ENCODE peak calls at places on chromosomes 6 and 20, in eight cellular contexts. One of them, this sample, is unnamed.

GRCh38 chr6:148367418-148368024 is 24.9 kb downstream of the SASH1 start:
- DNase-seq in breast epithelium: peak
- DNase-seq in upper lobe of right lung: no peak
- DNase-seq in left lung: no peak
- DNase-seq in lower lobe of right lung: no peak
- DNase-seq in uterus: peak
- DNase-seq in cardiac muscle cell: peak
- DNase-seq in GM23338: peak
- DNase-seq in this sample: peak

GRCh38 chr20:49505518-49505917 is 23.1 kb upstream of the KCNB1 start:
- DNase-seq in breast epithelium: no peak
- DNase-seq in upper lobe of right lung: no peak
- DNase-seq in left lung: no peak
- DNase-seq in lower lobe of right lung: no peak
- DNase-seq in uterus: peak
- DNase-seq in cardiac muscle cell: peak
- DNase-seq in GM23338: peak
- DNase-seq in this sample: peak

GRCh38 chr6:127162808-127163207 is 44.3 kb downstream of the RSPO3 start:
- DNase-seq in breast epithelium: no peak
- DNase-seq in upper lobe of right lung: no peak
- DNase-seq in left lung: no peak
- DNase-seq in lower lobe of right lung: no peak
- DNase-seq in uterus: no peak
- DNase-seq in cardiac muscle cell: peak
- DNase-seq in GM23338: no peak
- DNase-seq in this sample: no peak

GRCh38 chr6:45653117-45653883 is 275.6 kb upstream of the SUPT3H start:
- DNase-seq in breast epithelium: no peak
- DNase-seq in upper lobe of right lung: no peak
- DNase-seq in left lung: no peak
- DNase-seq in lower lobe of right lung: no peak
- DNase-seq in uterus: no peak
- DNase-seq in cardiac muscle cell: no peak
- DNase-seq in GM23338: no peak
- DNase-seq in this sample: no peak

GRCh38 chr6:34120953-34121675 is 24.8 kb downstream of the GRM4 start:
- DNase-seq in breast epithelium: no peak
- DNase-seq in upper lobe of right lung: no peak
- DNase-seq in left lung: no peak
- DNase-seq in lower lobe of right lung: no peak
- DNase-seq in uterus: no peak
- DNase-seq in cardiac muscle cell: no peak
- DNase-seq in GM23338: no peak
- DNase-seq in this sample: no peak

GRCh38 chr6:157648561-157648960 is 174.5 kb upstream of the SNX9 start:
- DNase-seq in breast epithelium: no peak
- DNase-seq in upper lobe of right lung: peak
- DNase-seq in left lung: no peak
- DNase-seq in lower lobe of right lung: no peak
- DNase-seq in uterus: no peak
- DNase-seq in cardiac muscle cell: no peak
- DNase-seq in GM23338: no peak
- DNase-seq in this sample: peak

GRCh38 chr6:85066270-85066669 is 301.9 kb upstream of the TBX18 start:
- DNase-seq in breast epithelium: no peak
- DNase-seq in upper lobe of right lung: no peak
- DNase-seq in left lung: no peak
- DNase-seq in lower lobe of right lung: no peak
- DNase-seq in uterus: no peak
- DNase-seq in cardiac muscle cell: no peak
- DNase-seq in GM23338: no peak
- DNase-seq in this sample: no peak

GRCh38 chr6:723540-723939 is 30.6 kb upstream of the EXOC2 start:
- DNase-seq in breast epithelium: no peak
- DNase-seq in upper lobe of right lung: no peak
- DNase-seq in left lung: no peak
- DNase-seq in lower lobe of right lung: no peak
- DNase-seq in uterus: no peak
- DNase-seq in cardiac muscle cell: no peak
- DNase-seq in GM23338: no peak
- DNase-seq in this sample: no peak

GRCh38 chr6:128487055-128487454 is 33.3 kb downstream of the PTPRK start:
- DNase-seq in breast epithelium: no peak
- DNase-seq in upper lobe of right lung: no peak
- DNase-seq in left lung: no peak
- DNase-seq in lower lobe of right lung: no peak
- DNase-seq in uterus: no peak
- DNase-seq in cardiac muscle cell: no peak
- DNase-seq in GM23338: peak
- DNase-seq in this sample: no peak

GRCh38 chr20:13402171-13402760 is 181.2 kb downstream of the ISM1 start:
- DNase-seq in breast epithelium: no peak
- DNase-seq in upper lobe of right lung: no peak
- DNase-seq in left lung: no peak
- DNase-seq in lower lobe of right lung: no peak
- DNase-seq in uterus: no peak
- DNase-seq in cardiac muscle cell: no peak
- DNase-seq in GM23338: no peak
- DNase-seq in this sample: no peak

GRCh38 chr6:21201181-21201580 is 392.4 kb upstream of the SOX4 start:
- DNase-seq in breast epithelium: no peak
- DNase-seq in upper lobe of right lung: no peak
- DNase-seq in left lung: no peak
- DNase-seq in lower lobe of right lung: no peak
- DNase-seq in uterus: no peak
- DNase-seq in cardiac muscle cell: no peak
- DNase-seq in GM23338: no peak
- DNase-seq in this sample: no peak
- H3K27ac ChIP-seq in breast epithelium: no peak
- H3K27ac ChIP-seq in upper lobe of right lung: no peak
- H3K27ac ChIP-seq in left lung: no peak
- H3K27ac ChIP-seq in lower lobe of right lung: no peak
- H3K27ac ChIP-seq in uterus: no peak
- H3K27ac ChIP-seq in cardiac muscle cell: no peak
- H3K27ac ChIP-seq in GM23338: no peak
- H3K27ac ChIP-seq in this sample: no peak

GRCh38 chr6:155381856-155382690 is 67.8 kb upstream of the TFB1M start:
- DNase-seq in breast epithelium: no peak
- DNase-seq in upper lobe of right lung: no peak
- DNase-seq in left lung: no peak
- DNase-seq in lower lobe of right lung: no peak
- DNase-seq in uterus: no peak
- DNase-seq in cardiac muscle cell: peak
- DNase-seq in GM23338: no peak
- DNase-seq in this sample: no peak

GRCh38 chr6:155384343-155384742 is 70.1 kb upstream of the TFB1M start:
- DNase-seq in breast epithelium: no peak
- DNase-seq in upper lobe of right lung: no peak
- DNase-seq in left lung: no peak
- DNase-seq in lower lobe of right lung: no peak
- DNase-seq in uterus: no peak
- DNase-seq in cardiac muscle cell: no peak
- DNase-seq in GM23338: no peak
- DNase-seq in this sample: no peak

GRCh38 chr6:155378284-155378683 is 64.0 kb upstream of the TFB1M start:
- DNase-seq in breast epithelium: no peak
- DNase-seq in upper lobe of right lung: no peak
- DNase-seq in left lung: no peak
- DNase-seq in lower lobe of right lung: no peak
- DNase-seq in uterus: no peak
- DNase-seq in cardiac muscle cell: no peak
- DNase-seq in GM23338: no peak
- DNase-seq in this sample: no peak

GRCh38 chr6:155378724-155379123 is 64.4 kb upstream of the TFB1M start:
- DNase-seq in breast epithelium: no peak
- DNase-seq in upper lobe of right lung: no peak
- DNase-seq in left lung: no peak
- DNase-seq in lower lobe of right lung: no peak
- DNase-seq in uterus: no peak
- DNase-seq in cardiac muscle cell: no peak
- DNase-seq in GM23338: no peak
- DNase-seq in this sample: no peak

DNA sequence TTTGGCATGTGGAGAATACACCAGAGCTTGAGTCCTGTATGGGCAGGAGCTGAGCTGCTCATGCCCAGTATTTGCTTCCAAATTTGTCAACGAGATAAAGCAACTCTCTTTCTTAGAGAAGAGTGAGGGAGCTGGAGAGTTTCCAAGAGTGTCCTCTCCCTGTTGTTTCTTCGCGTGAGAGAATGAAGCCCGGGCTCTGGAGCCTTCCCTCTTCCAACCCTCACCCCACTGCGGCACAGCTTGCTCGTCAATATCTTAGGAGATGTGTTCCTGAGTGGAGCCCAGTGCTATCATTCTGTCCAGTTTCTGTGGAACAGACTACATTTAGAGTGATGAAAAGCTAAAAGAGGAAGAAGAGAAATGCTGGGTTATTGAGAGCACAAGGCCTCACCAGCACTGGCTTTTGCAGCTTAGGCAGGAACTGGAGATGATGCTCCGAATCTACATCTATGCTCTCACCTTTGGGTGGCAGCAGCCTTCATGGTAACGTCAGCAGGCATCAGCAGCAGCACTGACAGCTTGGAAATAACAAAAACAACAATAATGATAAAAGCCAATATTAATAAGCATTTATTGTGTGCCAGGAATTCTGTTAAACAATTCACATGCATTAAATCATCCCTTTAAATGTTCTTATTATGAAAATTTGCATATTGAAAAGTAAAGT is 66.5 kb upstream of the TFB1M start:
- DNase-seq in breast epithelium: no peak
- DNase-seq in upper lobe of right lung: no peak
- DNase-seq in left lung: no peak
- DNase-seq in lower lobe of right lung: no peak
- DNase-seq in uterus: no peak
- DNase-seq in cardiac muscle cell: no peak
- DNase-seq in GM23338: no peak
- DNase-seq in this sample: no peak
- TF ChIP-seq CTCF in breast epithelium: no peak
- TF ChIP-seq CTCF in upper lobe of right lung: no peak
- TF ChIP-seq CTCF in left lung: no peak
- TF ChIP-seq CTCF in lower lobe of right lung: no peak
- TF ChIP-seq CTCF in uterus: no peak
- TF ChIP-seq CTCF in cardiac muscle cell: no peak
- TF ChIP-seq CTCF in GM23338: peak
- TF ChIP-seq CTCF in this sample: no peak

DNA sequence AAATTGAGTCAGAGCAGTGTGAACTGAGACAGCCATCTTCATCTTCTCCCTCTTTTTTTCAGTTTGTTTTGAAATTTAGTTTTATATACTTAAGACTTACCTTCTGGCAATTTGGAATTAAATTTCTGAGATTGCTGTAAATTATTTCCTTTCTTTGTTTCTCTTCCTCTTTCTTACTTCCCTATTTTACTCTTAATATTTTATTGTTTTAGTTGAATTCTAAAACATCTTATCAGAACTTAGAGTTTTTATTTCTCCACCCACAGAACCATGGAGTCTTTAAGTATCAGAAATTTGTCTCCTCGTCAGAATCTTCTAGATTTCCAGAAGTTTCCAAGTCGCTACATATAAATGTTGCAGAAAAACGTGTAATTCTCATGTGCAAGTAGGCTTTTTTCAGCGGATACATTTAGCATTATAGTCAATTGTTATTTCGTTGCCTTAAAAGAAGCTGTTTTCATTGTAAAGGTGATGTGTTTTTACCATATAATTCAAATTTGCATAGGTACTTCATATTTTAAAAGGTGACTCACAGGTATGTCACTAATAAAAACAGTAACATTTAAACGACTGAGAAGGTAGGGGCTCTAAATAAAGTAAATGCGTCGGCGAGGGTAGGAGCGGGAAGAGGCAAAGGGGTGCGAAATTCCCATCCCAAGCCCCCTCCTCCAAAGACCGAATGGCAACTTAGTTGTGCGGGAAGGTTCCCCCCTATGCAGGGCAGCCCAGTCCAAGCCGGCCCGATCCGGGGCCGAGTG is 875 bp upstream of the MYO6 start:
- DNase-seq in breast epithelium: no peak
- DNase-seq in upper lobe of right lung: no peak
- DNase-seq in left lung: no peak
- DNase-seq in lower lobe of right lung: no peak
- DNase-seq in uterus: no peak
- DNase-seq in cardiac muscle cell: no peak
- DNase-seq in GM23338: no peak
- DNase-seq in this sample: no peak
- H3K27ac ChIP-seq in breast epithelium: peak
- H3K27ac ChIP-seq in upper lobe of right lung: peak
- H3K27ac ChIP-seq in left lung: peak
- H3K27ac ChIP-seq in lower lobe of right lung: peak
- H3K27ac ChIP-seq in uterus: peak
- H3K27ac ChIP-seq in cardiac muscle cell: peak
- H3K27ac ChIP-seq in GM23338: peak
- H3K27ac ChIP-seq in this sample: peak

GRCh38 chr20:58693226-58694006 is 816 bp downstream of the NPEPL1 start:
- DNase-seq in breast epithelium: no peak
- DNase-seq in upper lobe of right lung: peak
- DNase-seq in left lung: no peak
- DNase-seq in lower lobe of right lung: no peak
- DNase-seq in uterus: no peak
- DNase-seq in cardiac muscle cell: no peak
- DNase-seq in GM23338: peak
- DNase-seq in this sample: peak

GRCh38 chr20:58691773-58692578 is 624 bp upstream of the NPEPL1 start:
- DNase-seq in breast epithelium: no peak
- DNase-seq in upper lobe of right lung: peak
- DNase-seq in left lung: peak
- DNase-seq in lower lobe of right lung: peak
- DNase-seq in uterus: peak
- DNase-seq in cardiac muscle cell: peak
- DNase-seq in GM23338: no peak
- DNase-seq in this sample: peak

GRCh38 chr20:58694241-58695083 is 1.9 kb downstream of the NPEPL1 start:
- DNase-seq in breast epithelium: no peak
- DNase-seq in upper lobe of right lung: peak
- DNase-seq in left lung: no peak
- DNase-seq in lower lobe of right lung: no peak
- DNase-seq in uterus: no peak
- DNase-seq in cardiac muscle cell: no peak
- DNase-seq in GM23338: no peak
- DNase-seq in this sample: no peak

GRCh38 chr20:58691405-58691772 is 1.2 kb upstream of the NPEPL1 start:
- DNase-seq in breast epithelium: no peak
- DNase-seq in upper lobe of right lung: no peak
- DNase-seq in left lung: no peak
- DNase-seq in lower lobe of right lung: no peak
- DNase-seq in uterus: no peak
- DNase-seq in cardiac muscle cell: peak
- DNase-seq in GM23338: no peak
- DNase-seq in this sample: peak

DNA sequence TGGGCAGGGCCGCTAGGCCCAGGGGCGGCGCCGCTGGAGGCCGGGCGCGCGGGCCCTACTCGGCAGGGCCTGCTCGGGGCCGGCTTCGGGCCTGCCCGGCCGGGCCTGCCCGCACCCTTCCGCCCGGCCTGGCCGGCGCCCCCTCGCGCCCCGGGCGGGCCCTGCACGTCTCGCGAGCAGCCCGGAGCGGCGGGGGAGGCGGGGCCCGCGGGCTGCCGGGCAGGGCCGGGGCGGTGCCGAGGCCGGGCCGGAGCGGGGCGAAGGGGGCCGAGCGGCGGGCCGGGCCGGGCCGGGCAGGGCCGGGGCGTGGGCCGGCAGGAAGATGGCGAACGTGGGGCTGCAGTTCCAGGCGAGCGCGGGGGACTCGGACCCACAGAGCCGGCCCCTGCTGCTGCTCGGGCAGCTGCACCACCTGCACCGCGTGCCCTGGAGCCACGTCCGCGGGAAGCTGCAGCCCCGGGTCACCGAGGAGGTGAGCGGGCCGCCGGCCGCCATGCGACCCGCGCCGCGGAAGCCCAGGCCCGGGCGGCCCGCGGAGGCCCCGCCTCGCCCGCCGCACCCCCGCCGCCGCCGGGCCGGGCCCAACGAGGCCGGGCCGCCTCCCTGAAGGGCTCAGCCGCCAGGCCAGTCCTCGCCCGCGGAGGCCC is at the start of gene NPEPL1:
- DNase-seq in breast epithelium: no peak
- DNase-seq in upper lobe of right lung: peak
- DNase-seq in left lung: peak
- DNase-seq in lower lobe of right lung: peak
- DNase-seq in uterus: peak
- DNase-seq in cardiac muscle cell: peak
- DNase-seq in GM23338: peak
- DNase-seq in this sample: peak
- TF ChIP-seq CTCF in breast epithelium: peak
- TF ChIP-seq CTCF in upper lobe of right lung: no peak
- TF ChIP-seq CTCF in left lung: no peak
- TF ChIP-seq CTCF in lower lobe of right lung: no peak
- TF ChIP-seq CTCF in uterus: peak
- TF ChIP-seq CTCF in cardiac muscle cell: peak
- TF ChIP-seq CTCF in GM23338: peak
- TF ChIP-seq CTCF in this sample: no peak

This sample was measured in adrenal gland.